ENCODE peak calls at places on chromosomes 4 and X, in nine cellular contexts. R, B, O, Z, D, Q, I, M and F are unnamed samples. For H3K4me1, the result is how much of the 10 kb centered on the place peaks cover.

GRCh38 chr4:169567916-169568315 is 44.5 kb downstream of the NEK1 start:
- DNase-seq in R (no peak), B (no peak), O (no peak), Z (no peak), D (no peak), Q (no peak), I (peak), M (no peak), F (no peak)

GRCh38 chrX:19682712-19683331 is 167.5 kb upstream of the MAP3K15 start:
- DNase-seq in R (peak), B (peak), O (peak), Z (peak), D (peak), Q (peak), I (peak), M (peak), F (peak)

GRCh38 chr4:3041192-3042142 is 32.9 kb downstream of the HTT-AS start:
- DNase-seq in R (peak), B (peak), O (peak), Z (peak), D (peak), Q (peak), I (peak), M (peak), F (peak)

GRCh38 chr4:67700119-67700873 is 659 bp downstream of the UBA6 start:
- DNase-seq in R (no peak), B (no peak), O (no peak), Z (peak), D (peak), Q (peak), I (peak), M (no peak), F (no peak)

GRCh38 chr4:123785515-123785914 is 388.9 kb downstream of the SPRY1 start:
- DNase-seq in R (peak), B (peak), O (no peak), Z (no peak), D (no peak), Q (peak), I (peak), M (peak), F (peak)

GRCh38 chrX:133335027-133335426 is 80.3 kb downstream of the GPC4 start:
- DNase-seq in R (no peak), B (no peak), O (no peak), Z (peak), D (peak), Q (peak), I (peak), M (no peak), F (peak)

GRCh38 chrX:48531359-48531954 is 8.1 kb upstream of the TBC1D25 start:
- DNase-seq in R (no peak), B (no peak), O (no peak), Z (peak), D (no peak), Q (peak), I (peak), M (no peak), F (no peak)

GRCh38 chrX:47172549-47172948 is 21.1 kb upstream of the UBA1 start:
- DNase-seq in R (no peak), B (no peak), O (no peak), Z (no peak), D (no peak), Q (no peak), I (no peak), M (no peak), F (no peak)

GRCh38 chrX:76064825-76065224 is 108.0 kb upstream of the PBDC1 start:
- DNase-seq in R (no peak), B (no peak), O (no peak), Z (no peak), D (no peak), Q (no peak), I (no peak), M (no peak), F (no peak)

GRCh38 chrX:73481521-73481920 is 34.7 kb downstream of the CDX4 start:
- DNase-seq in R (no peak), B (no peak), O (no peak), Z (no peak), D (no peak), Q (no peak), I (no peak), M (no peak), F (no peak)

GRCh38 chr4:165971941-165972340 is 98.9 kb downstream of the TLL1 start:
- DNase-seq in R (no peak), B (no peak), O (no peak), Z (no peak), D (no peak), Q (no peak), I (no peak), M (no peak), F (no peak)

GRCh38 chr4:52848255-52848654 is 13.9 kb upstream of the RASL11B start:
- DNase-seq in R (no peak), B (no peak), O (no peak), Z (no peak), D (no peak), Q (no peak), I (no peak), M (no peak), F (no peak)

GRCh38 chrX:123696334-123696733 is 36.5 kb downstream of the THOC2 start:
- DNase-seq in R (no peak), B (no peak), O (no peak), Z (no peak), D (no peak), Q (no peak), I (no peak), M (no peak), F (no peak)

GRCh38 chr4:56937262-56937661 is 29.6 kb downstream of the REST start:
- DNase-seq in R (no peak), B (no peak), O (no peak), Z (no peak), D (no peak), Q (peak), I (peak), M (no peak), F (no peak)

GRCh38 chr4:179307297-179308136 is 1865.3 kb upstream of the AGA start:
- DNase-seq in R (no peak), B (no peak), O (no peak), Z (peak), D (peak), Q (peak), I (peak), M (no peak), F (peak)

GRCh38 chr4:6523251-6523650 is 50.8 kb upstream of the PPP2R2C start:
- DNase-seq in R (no peak), B (no peak), O (no peak), Z (no peak), D (no peak), Q (peak), I (peak), M (no peak), F (no peak)

GRCh38 chr4:107806196-107806595 is 18.5 kb upstream of the SGMS2 start:
- DNase-seq in R (no peak), B (no peak), O (no peak), Z (no peak), D (no peak), Q (no peak), I (peak), M (no peak), F (no peak)

GRCh38 chrX:17597836-17598434 is 139.4 kb upstream of the SCML1 start:
- DNase-seq in R (peak), B (peak), O (no peak), Z (no peak), D (peak), Q (no peak), I (peak), M (peak), F (peak)

GRCh38 chr4:97003715-97004114 is 1139.6 kb downstream of the STPG2 start:
- DNase-seq in R (no peak), B (no peak), O (no peak), Z (no peak), D (no peak), Q (no peak), I (no peak), M (no peak), F (no peak)

GRCh38 chr4:141126769-141127168 is 6.5 kb downstream of the RNF150 start:
- DNase-seq in R (no peak), B (no peak), O (no peak), Z (no peak), D (no peak), Q (no peak), I (no peak), M (no peak), F (no peak)

GRCh38 chr4:150090836-150091235 is 12.6 kb downstream of the DCLK2 start:
- DNase-seq in R (no peak), B (no peak), O (no peak), Z (no peak), D (no peak), Q (peak), I (no peak), M (no peak), F (no peak)

GRCh38 chrX:25019707-25020390 is 4.1 kb upstream of the ARX start:
- DNase-seq in R (no peak), B (no peak), O (no peak), Z (no peak), D (no peak), Q (no peak), I (no peak), M (no peak), F (no peak)

GRCh38 chr4:87029356-87029755 is 94.5 kb downstream of the AFF1 start:
- DNase-seq in R (no peak), B (no peak), O (no peak), Z (no peak), D (no peak), Q (no peak), I (no peak), M (peak), F (peak)

GRCh38 chrX:128800138-128800537 is 723.2 kb downstream of the SMARCA1 start:
- DNase-seq in R (no peak), B (no peak), O (no peak), Z (no peak), D (peak), Q (no peak), I (no peak), M (no peak), F (no peak)

GRCh38 chr4:121784975-121785374 is 16.1 kb upstream of the EXOSC9 start:
- DNase-seq in R (no peak), B (no peak), O (no peak), Z (no peak), D (no peak), Q (peak), I (peak), M (no peak), F (no peak)

GRCh38 chr4:83082777-83083176 is 31.8 kb downstream of the PLAC8 start:
- DNase-seq in R (no peak), B (no peak), O (no peak), Z (peak), D (no peak), Q (no peak), I (peak), M (no peak), F (no peak)

GRCh38 chr4:83890231-83890630 is 354.3 kb downstream of the GPAT3 start:
- DNase-seq in R (no peak), B (no peak), O (no peak), Z (no peak), D (no peak), Q (no peak), I (no peak), M (no peak), F (no peak)

DNA sequence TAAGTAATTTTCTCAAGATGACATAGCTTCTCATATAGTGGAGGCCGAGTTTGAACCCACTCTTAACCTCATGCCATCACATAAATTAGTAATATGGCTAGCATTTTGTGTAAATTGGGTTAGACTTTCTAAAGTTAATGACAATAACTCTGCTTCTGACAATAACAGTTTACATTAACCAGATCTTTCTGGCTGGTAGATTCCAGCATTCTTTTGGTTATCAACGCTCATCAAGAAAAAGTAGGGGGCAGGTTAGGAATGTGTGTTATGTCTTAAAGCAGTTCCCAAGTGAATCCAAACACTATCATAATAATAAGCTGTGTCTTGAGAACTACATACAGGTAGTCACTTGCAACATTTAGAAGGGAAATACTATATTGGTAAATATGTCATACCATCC is 162.5 kb downstream of the PRDM5 start:
- DNase-seq in R (no peak), B (no peak), O (no peak), Z (no peak), D (no peak), Q (peak), I (no peak), M (no peak), F (no peak)
- H3K4me1 ChIP-seq in R (under half), B (under half), O (under half), Z (under half), D (under half), Q (under half), I (under half), M (under half), F (under half)

DNA sequence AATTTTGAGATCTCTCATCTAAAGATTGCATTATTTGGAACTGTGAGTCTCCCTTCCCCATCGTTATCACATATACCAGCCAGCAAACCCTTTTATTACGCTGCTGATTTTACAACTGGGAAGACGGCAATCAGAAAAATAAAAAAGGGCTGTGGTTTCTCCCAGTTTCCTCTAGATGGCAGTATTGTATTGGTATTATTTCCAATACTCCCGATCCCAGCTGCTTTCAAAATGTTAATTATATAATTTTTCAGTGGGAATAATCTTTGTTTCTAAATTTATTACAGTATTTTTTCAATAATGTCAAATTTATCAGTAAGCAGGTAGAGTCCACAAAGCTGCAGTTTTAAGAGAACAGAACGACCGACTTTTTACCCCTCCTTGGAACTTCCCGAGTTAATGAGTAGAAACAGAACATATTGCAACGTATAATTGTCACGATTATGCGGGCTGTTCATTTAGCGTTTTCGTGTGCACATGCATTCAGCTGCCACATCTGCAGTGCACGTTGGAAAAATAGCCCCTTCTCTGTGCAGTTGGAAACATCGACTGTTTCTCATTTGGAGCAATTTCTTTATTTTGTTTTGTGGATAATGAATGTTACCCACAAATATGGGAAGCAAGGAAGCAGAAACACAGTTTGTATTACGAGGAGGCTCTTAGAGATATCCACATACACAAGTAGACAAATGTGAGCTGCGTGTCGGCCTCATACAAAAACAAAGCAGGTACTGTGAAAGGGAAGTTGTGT is 187.9 kb downstream of the STIM2 start:
- DNase-seq in R (no peak), B (no peak), O (no peak), Z (peak), D (peak), Q (peak), I (peak), M (no peak), F (no peak)
- H3K4me3 ChIP-seq in R (no peak), B (peak), O (no peak), Z (peak), D (peak), Q (no peak), I (no peak), M (peak), F (no peak)

GRCh38 chr4:73612032-73612431 is 8.2 kb downstream of the RASSF6 start:
- DNase-seq in R (no peak), B (no peak), O (no peak), Z (no peak), D (no peak), Q (no peak), I (no peak), M (no peak), F (no peak)
- H3K4me1 ChIP-seq in R (under half), B (under half), O (under half), Z (under half), D (under half), Q (under half), I (under half), M (under half), F (under half)

GRCh38 chrX:30308263-30309138 is 689 bp downstream of the NR0B1 start:
- DNase-seq in R (peak), B (peak), O (no peak), Z (no peak), D (peak), Q (peak), I (peak), M (no peak), F (peak)
- H3K4me3 ChIP-seq in R (peak), B (no peak), O (no peak), Z (no peak), D (peak), Q (peak), I (peak), M (peak), F (peak)